ENCODE peak calls at places on chromosomes 12 and 14, in ten cellular contexts. One of them, this sample, is unnamed.

GRCh38 chr14:89232366-89233070 is 184.5 kb downstream of the FOXN3 start:
- DNase-seq in sigmoid colon: no peak
- DNase-seq in heart right ventricle: no peak
- DNase-seq in SK-N-SH: no peak
- DNase-seq in heart left ventricle: no peak
- DNase-seq in transverse colon: no peak
- DNase-seq in RWPE2: no peak
- DNase-seq in PC-9: no peak
- DNase-seq in colonic mucosa: no peak
- DNase-seq in IMR-90: no peak
- DNase-seq in this sample: no peak

GRCh38 chr14:69877492-69877891 is 1.7 kb upstream of the SMOC1 start:
- DNase-seq in SK-N-SH: peak; percentile 61
- DNase-seq in IMR-90: peak; percentile 74
- DNase-seq in heart right ventricle: no peak
- DNase-seq in RWPE2: no peak
- DNase-seq in colonic mucosa: no peak
- DNase-seq in heart left ventricle: no peak
- DNase-seq in PC-9: no peak
- DNase-seq in transverse colon: no peak
- DNase-seq in sigmoid colon: no peak
- DNase-seq in this sample: no peak

GRCh38 chr14:81031488-81031887 is 76.1 kb downstream of the TSHR start:
- DNase-seq in heart right ventricle: no peak
- DNase-seq in SK-N-SH: no peak
- DNase-seq in PC-9: peak; percentile 2
- DNase-seq in IMR-90: no peak
- DNase-seq in sigmoid colon: no peak
- DNase-seq in colonic mucosa: no peak
- DNase-seq in transverse colon: no peak
- DNase-seq in heart left ventricle: no peak
- DNase-seq in RWPE2: no peak
- DNase-seq in this sample: no peak

GRCh38 chr14:91405241-91405721 is 12.3 kb downstream of the CCDC88C start:
- DNase-seq in sigmoid colon: no peak
- DNase-seq in PC-9: no peak
- DNase-seq in heart right ventricle: no peak
- DNase-seq in IMR-90: no peak
- DNase-seq in heart left ventricle: no peak
- DNase-seq in RWPE2: no peak
- DNase-seq in SK-N-SH: no peak
- DNase-seq in colonic mucosa: no peak
- DNase-seq in transverse colon: no peak
- DNase-seq in this sample: peak; percentile 63

GRCh38 chr12:108046135-108046534 is 83.0 kb upstream of the WSCD2 start:
- DNase-seq in RWPE2: no peak
- DNase-seq in PC-9: no peak
- DNase-seq in heart right ventricle: no peak
- DNase-seq in sigmoid colon: no peak
- DNase-seq in heart left ventricle: no peak
- DNase-seq in IMR-90: no peak
- DNase-seq in transverse colon: no peak
- DNase-seq in SK-N-SH: no peak
- DNase-seq in colonic mucosa: no peak
- DNase-seq in this sample: no peak

GRCh38 chr14:88834883-88835431 is 10.5 kb downstream of the TTC8 start:
- DNase-seq in IMR-90: peak; percentile 87
- DNase-seq in colonic mucosa: no peak
- DNase-seq in SK-N-SH: no peak
- DNase-seq in PC-9: no peak
- DNase-seq in RWPE2: no peak
- DNase-seq in heart right ventricle: no peak
- DNase-seq in heart left ventricle: no peak
- DNase-seq in sigmoid colon: no peak
- DNase-seq in transverse colon: no peak
- DNase-seq in this sample: no peak

GRCh38 chr14:64700290-64700689 is 3.9 kb upstream of the PLEKHG3 start:
- DNase-seq in RWPE2: no peak
- DNase-seq in transverse colon: no peak
- DNase-seq in PC-9: no peak
- DNase-seq in SK-N-SH: no peak
- DNase-seq in sigmoid colon: peak; percentile 8
- DNase-seq in colonic mucosa: no peak
- DNase-seq in heart right ventricle: no peak
- DNase-seq in IMR-90: no peak
- DNase-seq in heart left ventricle: no peak
- DNase-seq in this sample: no peak

GRCh38 chr14:55160989-55161388 is 30.4 kb downstream of the DLGAP5 start:
- DNase-seq in PC-9: no peak
- DNase-seq in heart left ventricle: no peak
- DNase-seq in SK-N-SH: peak; percentile 50
- DNase-seq in sigmoid colon: no peak
- DNase-seq in RWPE2: no peak
- DNase-seq in IMR-90: peak; percentile 54
- DNase-seq in transverse colon: no peak
- DNase-seq in colonic mucosa: no peak
- DNase-seq in heart right ventricle: no peak
- DNase-seq in this sample: no peak

DNA sequence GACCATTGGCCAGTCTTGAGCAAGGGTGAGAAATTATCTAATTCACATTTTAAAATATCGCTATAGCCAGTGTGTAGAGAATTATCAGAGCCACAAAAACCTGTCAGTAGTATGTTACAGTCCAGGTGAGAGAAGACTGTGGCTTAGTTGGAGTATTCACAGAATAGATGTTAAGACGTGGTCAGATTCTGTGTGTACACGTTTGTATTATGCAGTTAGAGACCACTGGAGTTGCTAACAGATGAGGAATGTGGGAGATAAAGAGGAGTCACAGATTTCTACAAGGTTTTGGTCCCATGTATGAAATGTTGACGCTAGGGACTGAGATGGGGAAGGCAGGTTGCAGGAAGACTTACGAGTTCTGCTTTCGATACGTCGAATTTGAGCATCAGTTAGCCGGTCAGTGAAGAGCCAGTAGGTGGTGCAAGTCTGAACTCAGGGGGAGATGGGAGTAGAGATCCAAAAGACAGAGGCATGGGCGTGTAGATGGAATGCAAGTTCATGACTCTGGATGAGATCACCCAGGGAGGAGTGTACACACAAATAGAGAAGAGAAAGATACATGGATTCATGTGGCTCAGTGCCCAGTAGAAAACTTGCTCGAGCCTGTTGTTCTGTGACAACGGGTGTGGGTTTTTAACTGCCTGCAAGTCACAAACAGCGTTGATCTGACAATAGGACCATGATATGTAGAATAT is 114.8 kb upstream of the FLRT2 start:
- DNase-seq in IMR-90: peak; percentile 93
- DNase-seq in heart left ventricle: peak; percentile 49
- DNase-seq in heart right ventricle: no peak
- DNase-seq in colonic mucosa: peak; percentile 20
- DNase-seq in sigmoid colon: peak; percentile 65
- DNase-seq in SK-N-SH: no peak
- DNase-seq in PC-9: peak; percentile 27
- DNase-seq in RWPE2: peak; percentile 92
- DNase-seq in transverse colon: no peak
- DNase-seq in this sample: no peak
- TF ChIP-seq CTCF in IMR-90: peak; percentile 34
- TF ChIP-seq CTCF in heart left ventricle: peak; percentile 56
- TF ChIP-seq CTCF in heart right ventricle: peak; percentile 51
- TF ChIP-seq CTCF in colonic mucosa: no peak
- TF ChIP-seq CTCF in sigmoid colon: no peak
- TF ChIP-seq CTCF in SK-N-SH: peak; percentile 75
- TF ChIP-seq CTCF in PC-9: no peak
- TF ChIP-seq CTCF in RWPE2: peak; percentile 96
- TF ChIP-seq CTCF in transverse colon: no peak
- TF ChIP-seq CTCF in this sample: no peak

DNA sequence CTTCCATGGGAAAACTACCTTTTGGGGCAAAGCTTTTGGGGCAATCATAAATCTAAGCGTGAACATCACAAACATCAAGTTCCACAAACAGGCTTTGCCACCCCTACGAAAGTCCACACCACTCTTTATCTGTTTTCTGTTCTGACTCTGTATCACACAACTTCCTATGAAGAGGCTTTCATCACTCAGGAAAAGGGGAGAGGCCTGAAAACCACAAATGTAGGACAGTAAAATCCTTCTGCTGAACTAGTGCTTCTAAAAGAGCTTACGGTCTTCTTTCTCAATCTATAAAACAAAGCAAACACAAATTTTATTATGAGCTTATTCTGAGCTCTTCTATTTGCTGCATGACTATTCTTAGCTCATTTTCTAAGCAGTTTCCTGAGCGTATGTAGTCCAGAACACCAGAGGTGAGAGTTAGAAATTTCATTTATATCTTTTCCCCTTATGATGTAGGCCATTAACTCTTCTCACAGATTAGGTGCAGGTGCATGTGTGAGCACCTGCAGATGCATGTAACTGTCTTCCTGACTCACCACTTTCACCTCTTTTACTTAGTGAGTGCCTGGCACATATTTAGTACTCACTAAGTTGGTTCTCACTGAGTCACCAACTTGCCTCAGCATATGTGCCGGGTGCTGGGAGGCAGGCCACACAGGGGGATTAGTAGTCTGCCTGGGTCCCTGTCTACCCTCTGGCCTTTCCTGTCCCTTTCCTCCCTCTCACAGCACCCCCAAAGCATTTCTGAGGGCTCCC is 32.9 kb upstream of the SYCP3 start:
- DNase-seq in RWPE2: no peak
- DNase-seq in transverse colon: no peak
- DNase-seq in colonic mucosa: no peak
- DNase-seq in PC-9: no peak
- DNase-seq in IMR-90: no peak
- DNase-seq in heart left ventricle: no peak
- DNase-seq in sigmoid colon: no peak
- DNase-seq in SK-N-SH: no peak
- DNase-seq in heart right ventricle: no peak
- DNase-seq in this sample: no peak
- H3K27ac ChIP-seq in RWPE2: no peak overlapping the region
- H3K27ac ChIP-seq in transverse colon: no peak overlapping the region
- H3K27ac ChIP-seq in colonic mucosa: no peak overlapping the region
- H3K27ac ChIP-seq in PC-9: no peak overlapping the region
- H3K27ac ChIP-seq in IMR-90: no peak overlapping the region
- H3K27ac ChIP-seq in heart left ventricle: peak overlapping the region; percentile 68
- H3K27ac ChIP-seq in sigmoid colon: no peak overlapping the region
- H3K27ac ChIP-seq in SK-N-SH: no peak overlapping the region
- H3K27ac ChIP-seq in heart right ventricle: no peak overlapping the region
- H3K27ac ChIP-seq in this sample: no peak overlapping the region

GRCh38 chr14:68386950-68387779 is 405.7 kb downstream of the ZFP36L1 start:
- DNase-seq in SK-N-SH: peak; percentile 52
- DNase-seq in colonic mucosa: no peak
- DNase-seq in PC-9: no peak
- DNase-seq in heart right ventricle: no peak
- DNase-seq in IMR-90: peak; percentile 67
- DNase-seq in sigmoid colon: no peak
- DNase-seq in heart left ventricle: no peak
- DNase-seq in RWPE2: no peak
- DNase-seq in transverse colon: no peak
- DNase-seq in this sample: no peak

GRCh38 chr14:68389973-68390372 is 402.9 kb downstream of the ZFP36L1 start:
- DNase-seq in heart right ventricle: no peak
- DNase-seq in PC-9: no peak
- DNase-seq in sigmoid colon: no peak
- DNase-seq in SK-N-SH: no peak
- DNase-seq in RWPE2: no peak
- DNase-seq in transverse colon: no peak
- DNase-seq in colonic mucosa: no peak
- DNase-seq in heart left ventricle: no peak
- DNase-seq in IMR-90: no peak
- DNase-seq in this sample: no peak

GRCh38 chr14:68384881-68385280 is 408.0 kb downstream of the ZFP36L1 start:
- DNase-seq in heart right ventricle: no peak
- DNase-seq in PC-9: no peak
- DNase-seq in IMR-90: no peak
- DNase-seq in RWPE2: no peak
- DNase-seq in colonic mucosa: no peak
- DNase-seq in transverse colon: no peak
- DNase-seq in sigmoid colon: no peak
- DNase-seq in heart left ventricle: no peak
- DNase-seq in SK-N-SH: no peak
- DNase-seq in this sample: no peak

GRCh38 chr14:68384335-68384734 is 408.5 kb downstream of the ZFP36L1 start:
- DNase-seq in heart left ventricle: peak; percentile 51
- DNase-seq in colonic mucosa: no peak
- DNase-seq in RWPE2: no peak
- DNase-seq in heart right ventricle: peak; percentile 32
- DNase-seq in PC-9: no peak
- DNase-seq in sigmoid colon: peak; percentile 89
- DNase-seq in SK-N-SH: no peak
- DNase-seq in transverse colon: peak; percentile 37
- DNase-seq in IMR-90: no peak
- DNase-seq in this sample: no peak

DNA sequence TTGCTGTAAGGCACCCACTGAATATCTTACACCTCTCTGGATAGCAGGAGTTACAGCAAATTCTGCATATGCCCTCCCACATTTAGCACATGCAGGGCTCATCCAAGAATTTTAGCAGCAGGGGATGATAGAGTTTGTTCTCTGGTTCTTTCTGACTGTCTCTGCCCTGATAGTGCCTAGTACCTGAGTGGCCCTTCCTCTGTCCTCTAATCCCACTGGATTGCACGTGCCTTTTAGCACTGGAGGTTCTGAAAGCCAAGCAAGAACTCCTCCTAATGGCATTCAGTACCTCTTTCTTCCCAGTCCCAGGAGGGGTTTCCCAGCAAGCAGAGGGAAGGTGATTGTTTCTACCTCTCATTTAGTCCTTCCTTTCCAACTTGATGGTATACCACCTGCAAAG is 406.4 kb downstream of the ZFP36L1 start:
- DNase-seq in heart right ventricle: no peak
- DNase-seq in RWPE2: no peak
- DNase-seq in colonic mucosa: no peak
- DNase-seq in PC-9: no peak
- DNase-seq in IMR-90: no peak
- DNase-seq in SK-N-SH: no peak
- DNase-seq in transverse colon: no peak
- DNase-seq in sigmoid colon: no peak
- DNase-seq in heart left ventricle: no peak
- DNase-seq in this sample: no peak
- H3K27me3 ChIP-seq in heart right ventricle: no peaks in the 10 kb centered on the region
- H3K27me3 ChIP-seq in RWPE2: no peaks in the 10 kb centered on the region
- H3K27me3 ChIP-seq in colonic mucosa: no peaks in the 10 kb centered on the region
- H3K27me3 ChIP-seq in PC-9: no peaks in the 10 kb centered on the region
- H3K27me3 ChIP-seq in IMR-90: no peaks in the 10 kb centered on the region
- H3K27me3 ChIP-seq in SK-N-SH: no peaks in the 10 kb centered on the region
- H3K27me3 ChIP-seq in transverse colon: no peaks in the 10 kb centered on the region
- H3K27me3 ChIP-seq in sigmoid colon: no peaks in the 10 kb centered on the region
- H3K27me3 ChIP-seq in heart left ventricle: no peaks in the 10 kb centered on the region
- H3K27me3 ChIP-seq in this sample: no peaks in the 10 kb centered on the region

DNA sequence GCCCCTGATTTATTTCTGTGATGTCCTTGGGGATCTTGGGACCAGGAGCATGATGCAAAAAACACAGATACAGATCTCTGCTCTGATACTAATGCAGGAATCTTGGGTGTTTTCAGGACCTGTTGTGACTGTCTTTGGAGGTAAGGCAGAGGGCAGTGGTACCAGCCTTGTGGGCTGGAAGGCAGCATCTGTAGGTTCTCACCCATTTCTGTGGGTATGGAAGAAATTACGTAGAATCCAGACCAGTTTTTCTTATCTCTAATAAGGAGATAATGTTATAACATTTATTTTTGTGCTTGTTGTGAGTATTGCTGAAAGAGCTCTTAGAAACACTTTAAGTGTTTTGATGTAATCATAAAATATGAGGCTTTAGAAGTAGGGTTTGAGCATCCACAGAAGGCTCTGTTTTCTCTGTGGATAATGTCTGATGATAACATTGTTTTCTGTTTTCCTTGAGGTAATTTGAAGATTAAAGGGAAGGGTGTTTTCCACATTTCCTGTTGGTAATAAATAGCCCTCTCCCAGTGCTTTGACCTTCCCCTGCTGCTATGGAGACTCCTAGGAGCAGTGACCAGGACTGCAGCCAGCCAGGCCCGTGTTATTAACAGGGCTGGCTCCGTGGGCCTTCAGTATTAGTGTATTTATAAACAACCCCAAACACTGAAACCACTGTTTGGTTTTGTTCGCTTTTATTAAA is 9.4 kb upstream of the DCP1B start:
- DNase-seq in sigmoid colon: no peak
- DNase-seq in heart right ventricle: peak; percentile 50
- DNase-seq in PC-9: no peak
- DNase-seq in transverse colon: no peak
- DNase-seq in RWPE2: no peak
- DNase-seq in SK-N-SH: peak; percentile 69
- DNase-seq in heart left ventricle: peak; percentile 56
- DNase-seq in IMR-90: peak; percentile 20
- DNase-seq in colonic mucosa: no peak
- DNase-seq in this sample: no peak
- TF ChIP-seq CTCF in sigmoid colon: no peak
- TF ChIP-seq CTCF in heart right ventricle: peak; percentile 47
- TF ChIP-seq CTCF in PC-9: no peak
- TF ChIP-seq CTCF in transverse colon: no peak
- TF ChIP-seq CTCF in RWPE2: no peak
- TF ChIP-seq CTCF in SK-N-SH: no peak
- TF ChIP-seq CTCF in heart left ventricle: peak; percentile 46
- TF ChIP-seq CTCF in IMR-90: no peak
- TF ChIP-seq CTCF in colonic mucosa: no peak
- TF ChIP-seq CTCF in this sample: no peak